ENCODE peak calls at places on chromosomes 7 and 10, in five cellular contexts. O is GM23338, P is HepG2, D is GM12878, S is K562. U is an unnamed sample.

GRCh38 chr7:98372993-98373392 is 27.9 kb downstream of the BAIAP2L1 start:
- DNase-seq in S (no peak), D (no peak), P (no peak), O (no peak), U (no peak)

GRCh38 chr7:103528152-103528551 is 82.1 kb upstream of the SLC26A5 start:
- DNase-seq in O (no peak), P (no peak), D (no peak), S (no peak), U (no peak)

GRCh38 chr7:121119047-121119446 is 130.5 kb downstream of the CPED1 start:
- DNase-seq in P (no peak), D (no peak), S (no peak), O (no peak), U (no peak)

GRCh38 chr7:64867863-64868440 is 35.1 kb upstream of the ZNF273 start:
- DNase-seq in P (no peak), S (no peak), D (no peak), O (no peak), U (no peak)

GRCh38 chr10:8975535-8975934 is 921.0 kb downstream of the GATA3 start:
- DNase-seq in O (peak), P (no peak), S (no peak), D (no peak), U (no peak)

GRCh38 chr7:10106609-10107008 is 867.1 kb upstream of the PHF14 start:
- DNase-seq in O (no peak), P (no peak), D (no peak), S (no peak), U (no peak)

GRCh38 chr7:68694656-68695055 is 903.6 kb upstream of the AUTS2 start:
- DNase-seq in O (no peak), S (no peak), P (no peak), D (no peak), U (no peak)

GRCh38 chr10:17453377-17454091 is 861 bp downstream of the ST8SIA6 start:
- DNase-seq in S (peak), O (peak), D (no peak), P (no peak), U (peak)

GRCh38 chr10:69655124-69655867 is 25.2 kb downstream of the FAM241B start:
- DNase-seq in S (no peak), O (no peak), P (no peak), D (no peak), U (no peak)

GRCh38 chr10:91164520-91165065 is 55.9 kb upstream of the PCGF5 start:
- DNase-seq in P (no peak), O (no peak), S (no peak), D (no peak), U (no peak)

GRCh38 chr7:103988468-103989199 is 824 bp downstream of the RELN start:
- DNase-seq in S (no peak), D (no peak), P (peak), O (peak), U (no peak)

GRCh38 chr10:131170042-131170983 is 141.2 kb downstream of the TCERG1L start:
- DNase-seq in O (no peak), D (no peak), P (no peak), S (no peak), U (no peak)

GRCh38 chr7:106257752-106258151 is 27.0 kb downstream of the NAMPT start:
- DNase-seq in O (no peak), S (no peak), P (no peak), D (no peak), U (no peak)

GRCh38 chr7:157035979-157036378 is 25.5 kb upstream of the MNX1 start:
- DNase-seq in S (no peak), D (no peak), O (no peak), P (no peak), U (no peak)

GRCh38 chr10:104337985-104338735 is at the start of gene ITPRIP:
- DNase-seq in O (peak), P (peak), D (no peak), S (peak), U (peak)

GRCh38 chr7:49243521-49243920 is 319.2 kb downstream of the CDC14C start:
- DNase-seq in S (no peak), D (no peak), P (no peak), O (peak), U (no peak)

GRCh38 chr10:113782986-113783704 is 31.7 kb downstream of the PLEKHS1 start:
- DNase-seq in D (no peak), S (no peak), P (no peak), O (no peak), U (no peak)

GRCh38 chr7:133502498-133502897 is 249.6 kb downstream of the EXOC4 start:
- DNase-seq in O (no peak), S (no peak), P (no peak), D (no peak), U (no peak)

GRCh38 chr10:91590904-91591791 is 41.7 kb downstream of the PPP1R3C start:
- DNase-seq in P (no peak), S (peak), O (no peak), D (no peak), U (peak)

GRCh38 chr10:27744478-27745379 is 890 bp downstream of the MKX start:
- DNase-seq in D (no peak), P (no peak), S (no peak), O (peak), U (no peak)

GRCh38 chr10:6647811-6648526 is 67.9 kb upstream of the PRKCQ start:
- DNase-seq in O (peak), S (peak), P (peak), D (no peak), U (peak)

GRCh38 chr10:91864744-91865143 is 44.5 kb downstream of the FGFBP3 start:
- DNase-seq in O (no peak), S (no peak), D (no peak), P (no peak), U (no peak)

GRCh38 chr10:103703941-103704919 is 151.1 kb downstream of the SH3PXD2A start:
- DNase-seq in O (no peak), P (no peak), D (no peak), S (no peak), U (no peak)

GRCh38 chr10:70893227-70894006 is 5.1 kb upstream of the PCBD1 start:
- DNase-seq in P (no peak), S (no peak), D (no peak), O (no peak), U (no peak)

DNA sequence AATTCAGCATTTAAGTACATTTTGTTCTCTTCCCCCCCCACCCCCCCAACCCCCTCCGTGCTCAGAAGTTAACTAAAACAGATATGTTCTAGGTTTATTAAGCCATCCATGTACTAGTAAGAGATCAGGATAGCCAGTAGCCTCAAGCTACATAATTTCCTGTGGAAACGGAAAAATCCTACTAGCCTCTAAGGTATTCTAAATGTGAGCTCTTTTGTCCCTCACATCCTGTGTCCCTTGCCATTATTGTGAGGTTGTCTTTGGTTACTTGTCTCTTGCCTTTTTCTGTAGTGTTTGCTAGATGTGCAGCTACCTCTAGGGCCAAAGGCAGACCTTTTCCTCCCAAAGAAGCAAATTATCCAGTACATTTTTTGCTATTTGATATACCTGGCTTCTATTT is 92.1 kb downstream of the BTRC start:
- DNase-seq in O (peak), D (no peak), P (no peak), S (no peak), U (no peak)
- TF ChIP-seq JUNB in O (no peak), D (no peak), P (no peak), S (no peak), U (no peak)

GRCh38 chr10:29600067-29600466 is 34.7 kb downstream of the SVIL start:
- DNase-seq in O (no peak), D (no peak), P (no peak), S (no peak), U (no peak)
- TF ChIP-seq JUNB in O (no peak), D (no peak), P (no peak), S (no peak), U (no peak)

GRCh38 chr10:11527700-11528255 is 83.7 kb downstream of the USP6NL start:
- DNase-seq in O (no peak), S (no peak), D (no peak), P (no peak), U (no peak)
- TF ChIP-seq JUNB in O (no peak), S (no peak), D (no peak), P (no peak), U (no peak)

DNA sequence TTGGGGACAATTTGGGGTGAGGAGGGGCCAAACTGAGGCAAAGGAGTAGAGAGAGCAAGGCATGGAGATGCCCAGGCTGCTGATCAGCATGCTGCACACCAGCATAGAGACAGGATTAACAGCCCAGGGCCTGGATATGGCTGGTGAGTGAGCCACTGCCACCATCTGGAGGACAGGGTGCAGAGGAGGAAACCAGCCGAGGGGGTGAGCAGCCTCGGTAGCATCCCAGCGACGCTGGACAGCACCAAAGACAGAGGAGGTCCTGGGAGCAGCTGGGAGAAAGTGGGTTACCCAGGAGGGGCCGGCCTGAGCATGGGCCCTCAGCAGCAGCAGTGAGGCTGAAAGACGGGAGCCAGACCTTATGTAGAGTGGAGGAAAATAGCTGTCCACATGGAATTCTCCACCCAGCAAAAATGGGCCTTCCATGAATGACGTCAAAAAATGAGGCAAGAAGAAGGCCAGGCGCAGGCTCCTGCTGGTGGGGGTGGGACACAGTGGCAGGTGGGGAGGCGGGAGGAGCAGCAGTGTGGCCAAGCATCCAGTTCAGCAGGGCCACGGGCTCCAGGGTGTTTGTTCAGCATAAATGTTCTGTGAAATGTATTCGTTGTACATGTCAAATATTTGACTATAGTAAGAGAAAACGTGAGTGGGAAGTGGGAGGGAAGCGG is 16.7 kb downstream of the RET start:
- DNase-seq in P (no peak), S (no peak), O (peak), D (no peak), U (no peak)
- TF ChIP-seq JUNB in P (no peak), S (no peak), O (no peak), D (no peak), U (no peak)

DNA sequence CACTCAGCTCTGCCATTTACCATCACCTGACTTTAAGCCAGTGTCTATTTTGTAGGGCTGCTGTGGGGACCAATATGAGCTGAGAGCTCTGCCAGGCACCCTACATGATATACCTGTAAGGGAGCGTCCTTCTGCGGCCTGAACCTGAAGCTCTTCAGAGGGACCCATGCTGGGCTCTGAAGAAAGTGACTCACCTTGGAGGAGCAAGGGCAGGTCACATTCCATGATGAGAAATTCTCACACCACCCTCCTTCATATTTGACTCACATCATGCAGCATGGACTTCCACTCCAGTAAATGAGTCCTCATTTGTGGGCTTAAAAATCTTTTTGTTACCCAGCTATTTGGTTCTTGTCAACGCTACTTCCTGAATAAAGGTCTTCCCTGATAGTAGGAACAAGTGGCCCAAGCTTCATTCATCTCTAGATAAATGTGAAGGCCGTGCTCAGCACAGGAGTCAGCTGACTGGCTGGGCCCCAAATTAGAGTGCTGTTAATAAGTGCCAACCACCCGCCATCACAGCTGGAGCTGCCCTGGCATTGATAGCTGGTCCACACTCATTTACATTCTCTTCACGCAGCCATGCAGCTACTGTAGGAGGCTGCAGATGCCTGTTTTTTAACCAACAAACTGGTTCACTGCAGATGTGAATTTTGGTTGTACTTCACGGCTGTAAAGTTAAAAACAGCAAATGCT is 78.4 kb downstream of the RNF216 start:
- DNase-seq in S (no peak), P (no peak), O (no peak), D (no peak), U (no peak)
- TF ChIP-seq JUNB in S (no peak), P (no peak), O (no peak), D (no peak), U (no peak)

DNA sequence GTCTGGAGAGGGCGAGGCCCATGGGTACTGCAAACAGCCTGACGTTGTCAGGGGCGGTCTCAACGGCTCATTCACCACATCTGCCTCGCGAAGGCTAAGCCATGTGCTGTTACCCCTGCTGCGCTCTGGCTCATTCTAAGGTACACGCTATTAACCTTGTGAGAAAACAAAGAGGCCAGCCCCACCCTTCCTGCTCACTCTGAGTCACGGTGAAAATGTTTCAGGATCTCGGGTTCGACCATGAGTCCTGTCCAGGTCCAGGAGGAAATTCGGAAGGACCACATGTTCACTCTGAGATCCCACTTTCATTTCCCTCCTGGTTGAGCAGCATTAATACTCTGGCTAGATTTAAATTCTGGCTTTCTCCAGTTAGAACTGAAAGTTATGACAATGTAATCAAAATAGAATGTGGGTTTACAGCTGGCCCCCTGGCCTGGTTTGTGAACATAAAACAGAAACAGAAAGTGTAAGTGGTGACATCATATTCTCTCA is 55.2 kb downstream of the EGFR start:
- DNase-seq in D (peak), P (peak), O (peak), S (no peak), U (peak)
- TF ChIP-seq JUNB in D (peak), P (no peak), O (no peak), S (no peak), U (peak)

GRCh38 chr10:132858121-132859081 is 72.5 kb upstream of the NKX6-2 start:
- DNase-seq in D (no peak), S (peak), P (no peak), O (peak), U (no peak)
- TF ChIP-seq JUNB in D (no peak), S (no peak), P (no peak), O (no peak), U (no peak)

GRCh38 chr10:29955308-29955935 is 104.0 kb downstream of the JCAD start:
- DNase-seq in P (no peak), S (no peak), D (no peak), O (peak), U (peak)

GRCh38 chr10:29960261-29960660 is 99.1 kb downstream of the JCAD start:
- DNase-seq in S (no peak), D (no peak), O (no peak), P (no peak), U (no peak)

GRCh38 chr10:29958440-29958839 is 100.9 kb downstream of the JCAD start:
- DNase-seq in O (no peak), P (no peak), D (no peak), S (no peak), U (no peak)

GRCh38 chr10:29956335-29956924 is 103.0 kb downstream of the JCAD start:
- DNase-seq in S (no peak), D (no peak), O (no peak), P (no peak), U (no peak)

GRCh38 chr10:29957887-29958330 is 101.5 kb downstream of the JCAD start:
- DNase-seq in S (no peak), P (no peak), O (no peak), D (no peak), U (no peak)
- TF ChIP-seq JUNB in S (no peak), P (no peak), O (no peak), D (no peak), U (no peak)

GRCh38 chr7:31340603-31341002 is at the start of gene NEUROD6:
- DNase-seq in P (no peak), O (no peak), D (no peak), S (no peak), U (no peak)
- TF ChIP-seq JUNB in P (no peak), O (no peak), D (no peak), S (no peak), U (no peak)

GRCh38 chr10:2978111-2978510 is 89.2 kb upstream of the PFKP start:
- DNase-seq in O (peak), S (no peak), D (peak), P (peak), U (peak)
- TF ChIP-seq JUNB in O (no peak), S (no peak), D (no peak), P (no peak), U (no peak)

U was measured in A549.